ENCODE peak calls at places on chromosomes 13 and 19, in eight cellular contexts. J, I, R, O, G, L, Q and T are unnamed samples.

GRCh38 chr19:52658595-52658994 is 20.4 kb upstream of the ZNF83 start:
- DNase-seq in J (no peak), I (no peak), R (no peak), O (no peak), G (no peak), L (no peak), Q (no peak), T (no peak)

GRCh38 chr13:106361621-106362020 is 173.8 kb downstream of the EFNB2 start:
- DNase-seq in J (no peak), I (no peak), R (no peak), O (no peak), G (no peak), L (no peak), Q (no peak), T (no peak)

GRCh38 chr13:33228645-33229445 is 56.7 kb downstream of the STARD13 start:
- DNase-seq in J (peak), I (peak), R (peak), O (no peak), G (no peak), L (no peak), Q (peak), T (no peak)

GRCh38 chr19:55622242-55622969 is 2.0 kb downstream of the ZNF784 start:
- DNase-seq in J (no peak), I (no peak), R (no peak), O (no peak), G (peak), L (no peak), Q (no peak), T (no peak)

GRCh38 chr19:18999016-18999758 is 34.1 kb downstream of the SUGP2 start:
- DNase-seq in J (peak), I (no peak), R (no peak), O (no peak), G (no peak), L (no peak), Q (peak), T (no peak)

GRCh38 chr19:16930753-16931152 is 42.0 kb downstream of the F2RL3 start:
- DNase-seq in J (no peak), I (no peak), R (no peak), O (no peak), G (no peak), L (no peak), Q (no peak), T (no peak)

GRCh38 chr19:19595171-19595701 is 23.3 kb downstream of the PBX4 start:
- DNase-seq in J (peak), I (no peak), R (no peak), O (no peak), G (no peak), L (peak), Q (no peak), T (no peak)

GRCh38 chr19:38685666-38686529 is 38.4 kb downstream of the ACTN4 start:
- DNase-seq in J (peak), I (no peak), R (no peak), O (no peak), G (no peak), L (no peak), Q (peak), T (no peak)

GRCh38 chr19:30339624-30340525 is 32.3 kb upstream of the ZNF536 start:
- DNase-seq in J (no peak), I (no peak), R (no peak), O (no peak), G (no peak), L (no peak), Q (no peak), T (no peak)

GRCh38 chr13:86383151-86383550 is 583.9 kb upstream of the SLITRK6 start:
- DNase-seq in J (no peak), I (no peak), R (no peak), O (no peak), G (no peak), L (no peak), Q (no peak), T (no peak)

GRCh38 chr13:114080739-114081561 is 51.5 kb downstream of the RASA3 start:
- DNase-seq in J (no peak), I (no peak), R (no peak), O (no peak), G (no peak), L (peak), Q (no peak), T (no peak)

GRCh38 chr13:39483326-39483725 is 119.7 kb downstream of the LHFPL6 start:
- DNase-seq in J (peak), I (no peak), R (no peak), O (no peak), G (no peak), L (no peak), Q (no peak), T (no peak)

GRCh38 chr13:36369268-36370107 is 23.3 kb upstream of the SPART start:
- DNase-seq in J (no peak), I (no peak), R (no peak), O (no peak), G (no peak), L (no peak), Q (peak), T (no peak)

GRCh38 chr13:59000770-59001169 is 1163.0 kb downstream of the DIAPH3 start:
- DNase-seq in J (no peak), I (no peak), R (no peak), O (no peak), G (no peak), L (no peak), Q (no peak), T (no peak)

GRCh38 chr13:102970542-102970941 is 95.7 kb downstream of the SLC10A2 start:
- DNase-seq in J (no peak), I (peak), R (no peak), O (no peak), G (no peak), L (no peak), Q (no peak), T (no peak)

GRCh38 chr13:33283195-33283910 is 2.2 kb downstream of the STARD13 start:
- DNase-seq in J (peak), I (no peak), R (no peak), O (no peak), G (no peak), L (no peak), Q (no peak), T (no peak)

GRCh38 chr13:98253526-98253925 is 76.5 kb upstream of the RNF113B start:
- DNase-seq in J (peak), I (no peak), R (no peak), O (no peak), G (no peak), L (no peak), Q (no peak), T (no peak)

GRCh38 chr19:1945899-1946298 is 4.9 kb downstream of the CSNK1G2 start:
- DNase-seq in J (peak), I (peak), R (peak), O (no peak), G (peak), L (no peak), Q (no peak), T (no peak)

GRCh38 chr13:74114202-74114601 is 20.0 kb downstream of the KLF12 start:
- DNase-seq in J (peak), I (no peak), R (no peak), O (no peak), G (no peak), L (no peak), Q (no peak), T (no peak)

DNA sequence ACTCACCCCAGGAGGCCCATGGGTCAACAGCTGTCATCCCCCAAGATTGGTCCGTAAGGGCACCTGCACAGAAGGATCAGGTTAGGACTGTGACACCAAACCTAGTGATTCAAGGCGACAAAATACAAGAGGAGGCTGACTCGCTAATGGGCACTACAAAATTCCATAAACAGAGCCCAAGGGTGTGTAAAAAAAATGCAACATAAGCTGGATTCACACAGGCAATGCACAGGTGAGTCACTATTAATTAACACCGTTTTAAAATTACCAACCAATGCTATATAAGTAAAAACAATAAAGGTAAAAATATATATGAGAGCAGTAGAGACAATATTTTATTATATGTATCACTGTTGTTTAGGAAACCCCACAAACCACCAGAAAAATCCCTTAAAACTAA is 1.9 kb downstream of the ZNF606 start:
- DNase-seq in J (no peak), I (no peak), R (no peak), O (no peak), G (no peak), L (no peak), Q (no peak), T (no peak)
- H3K4me3 ChIP-seq in J (peak), I (no peak), R (no peak), O (peak), G (no peak), L (no peak), Q (no peak), T (no peak)

GRCh38 chr19:39834287-39834841 is 402 bp upstream of the DYRK1B start:
- DNase-seq in J (no peak), I (no peak), R (no peak), O (no peak), G (no peak), L (no peak), Q (no peak), T (no peak)
- H3K4me3 ChIP-seq in J (peak), I (peak), R (peak), O (peak), G (peak), L (peak), Q (peak), T (no peak)

DNA sequence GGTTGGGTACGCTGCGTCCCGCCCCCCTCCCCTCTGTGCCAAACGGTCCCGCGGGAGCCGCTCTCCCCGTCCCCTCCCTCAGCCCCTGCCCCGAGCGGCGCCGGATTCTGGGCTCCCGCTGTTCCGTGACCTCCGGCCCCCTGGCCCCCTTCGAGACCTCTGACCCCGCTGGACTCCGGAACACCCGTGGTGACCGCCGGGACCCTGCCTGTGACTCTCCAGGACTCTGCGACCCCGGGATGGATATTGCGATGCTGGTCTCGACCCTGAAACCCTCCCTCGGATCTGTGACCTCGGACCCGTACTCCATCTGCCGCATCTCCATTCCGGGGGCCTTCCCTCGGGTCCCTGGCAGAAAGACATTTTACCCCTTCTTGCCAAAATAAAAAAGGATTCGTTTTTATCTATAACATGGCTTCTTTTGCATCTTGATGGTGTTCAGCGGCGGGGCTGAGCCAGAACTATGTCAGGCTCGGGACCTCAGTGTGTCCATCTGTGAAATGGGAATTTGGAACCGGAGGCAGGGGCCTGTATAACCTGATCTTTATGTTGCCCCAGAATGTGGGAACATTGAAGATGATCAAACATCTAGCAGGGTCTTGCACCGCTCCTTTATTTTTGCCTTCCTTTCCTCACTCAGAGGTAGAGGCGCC is 654 bp upstream of the MEGF8 start:
- DNase-seq in J (no peak), I (no peak), R (peak), O (no peak), G (peak), L (no peak), Q (no peak), T (no peak)
- H3K4me3 ChIP-seq in J (peak), I (peak), R (peak), O (peak), G (peak), L (peak), Q (peak), T (peak)

GRCh38 chr19:48443731-48444128 is 2.1 kb upstream of the GRWD1 start:
- DNase-seq in J (no peak), I (no peak), R (no peak), O (no peak), G (peak), L (no peak), Q (no peak), T (no peak)
- H3K4me3 ChIP-seq in J (peak), I (no peak), R (peak), O (no peak), G (no peak), L (peak), Q (peak), T (no peak)